ENCODE peak calls at places on chromosome 12, in four cellular contexts. One of them, this sample, is unnamed.

GRCh38 chr12:69046372-69046771 is 113.4 kb upstream of the CPM start:
- DNase-seq in K562: no peak
- DNase-seq in HCT116: no peak
- DNase-seq in H1: no peak
- DNase-seq in this sample: no peak

GRCh38 chr12:69065804-69066203 is 132.8 kb upstream of the CPM start:
- DNase-seq in K562: no peak
- DNase-seq in HCT116: no peak
- DNase-seq in H1: no peak
- DNase-seq in this sample: no peak

GRCh38 chr12:79547735-79548347 is 142.9 kb downstream of the PAWR start:
- DNase-seq in K562: peak; percentile 36
- DNase-seq in HCT116: peak; percentile 34
- DNase-seq in H1: peak; percentile 46
- DNase-seq in this sample: peak; percentile 9

GRCh38 chr12:2034633-2035420 is 18.0 kb upstream of the CACNA1C start:
- DNase-seq in K562: peak; percentile 83
- DNase-seq in HCT116: peak; percentile 60
- DNase-seq in H1: peak; percentile 67
- DNase-seq in this sample: peak; percentile 12

GRCh38 chr12:20946732-20947131 is 136.2 kb downstream of the SLCO1B3 start:
- DNase-seq in K562: peak; percentile 24
- DNase-seq in HCT116: peak; percentile 6
- DNase-seq in H1: no peak
- DNase-seq in this sample: no peak

GRCh38 chr12:100141998-100142850 is 450 bp downstream of the BLTP3B start:
- DNase-seq in K562: peak; percentile 58
- DNase-seq in HCT116: no peak
- DNase-seq in H1: no peak
- DNase-seq in this sample: no peak

GRCh38 chr12:109393437-109394345 is 46.0 kb downstream of the MYO1H start:
- DNase-seq in K562: peak; percentile 62
- DNase-seq in HCT116: peak; percentile 48
- DNase-seq in H1: no peak
- DNase-seq in this sample: no peak

GRCh38 chr12:93000026-93000425 is 70.9 kb upstream of the EEA1 start:
- DNase-seq in K562: no peak
- DNase-seq in HCT116: no peak
- DNase-seq in H1: no peak
- DNase-seq in this sample: no peak

GRCh38 chr12:105330283-105330937 is at the start of gene C12orf75:
- DNase-seq in K562: peak; percentile 40
- DNase-seq in HCT116: peak; percentile 54
- DNase-seq in H1: no peak
- DNase-seq in this sample: peak; percentile 77

GRCh38 chr12:127172857-127173256 is 1094.1 kb upstream of the TMEM132C start:
- DNase-seq in K562: no peak
- DNase-seq in HCT116: no peak
- DNase-seq in H1: no peak
- DNase-seq in this sample: no peak

GRCh38 chr12:24039113-24039525 is 89.6 kb upstream of the SOX5 start:
- DNase-seq in K562: no peak
- DNase-seq in HCT116: no peak
- DNase-seq in H1: no peak
- DNase-seq in this sample: no peak

GRCh38 chr12:80230068-80230467 is 130.7 kb downstream of the OTOGL start:
- DNase-seq in K562: no peak
- DNase-seq in HCT116: peak; percentile 4
- DNase-seq in H1: peak; percentile 9
- DNase-seq in this sample: no peak

GRCh38 chr12:10235761-10236631 is 23.3 kb downstream of the GABARAPL1 start:
- DNase-seq in K562: peak; percentile 41
- DNase-seq in HCT116: peak; percentile 31
- DNase-seq in H1: no peak
- DNase-seq in this sample: no peak

DNA sequence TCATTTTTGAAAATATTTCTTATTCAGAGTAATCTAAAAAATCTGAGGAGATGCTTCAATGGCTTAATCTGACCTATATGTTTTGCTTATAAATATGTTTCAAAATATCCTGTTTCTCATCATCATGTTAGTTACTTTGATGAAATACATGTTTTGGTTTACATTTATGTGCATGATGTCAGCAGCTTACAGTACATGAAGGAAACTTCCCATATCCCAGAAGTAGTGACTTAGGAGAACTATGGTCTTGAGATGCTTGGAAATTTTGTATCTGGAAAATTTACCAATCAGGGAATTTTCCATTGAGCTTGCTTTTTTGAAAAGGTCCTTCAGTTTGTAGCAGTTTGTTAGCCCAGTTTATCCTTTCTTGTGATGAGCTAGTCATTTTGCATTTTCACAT is 73.3 kb downstream of the RASSF8 start:
- DNase-seq in K562: no peak
- DNase-seq in HCT116: no peak
- DNase-seq in H1: no peak
- DNase-seq in this sample: no peak
- H3K27ac ChIP-seq in K562: no peak overlapping the region
- H3K27ac ChIP-seq in HCT116: no peak overlapping the region
- H3K27ac ChIP-seq in H1: no peak overlapping the region
- H3K27ac ChIP-seq in this sample: no peak overlapping the region

GRCh38 chr12:57214398-57214781 is 2.2 kb upstream of the NXPH4 start:
- DNase-seq in K562: peak; percentile 81
- DNase-seq in HCT116: no peak
- DNase-seq in H1: no peak
- DNase-seq in this sample: no peak

GRCh38 chr12:57216931-57217871 is 607 bp downstream of the NXPH4 start:
- DNase-seq in K562: no peak
- DNase-seq in HCT116: no peak
- DNase-seq in H1: no peak
- DNase-seq in this sample: no peak

GRCh38 chr12:57215668-57216013 is 953 bp upstream of the NXPH4 start:
- DNase-seq in K562: no peak
- DNase-seq in HCT116: no peak
- DNase-seq in H1: no peak
- DNase-seq in this sample: no peak

GRCh38 chr12:57215065-57215464 is 1.5 kb upstream of the NXPH4 start:
- DNase-seq in K562: no peak
- DNase-seq in HCT116: no peak
- DNase-seq in H1: no peak
- DNase-seq in this sample: no peak

DNA sequence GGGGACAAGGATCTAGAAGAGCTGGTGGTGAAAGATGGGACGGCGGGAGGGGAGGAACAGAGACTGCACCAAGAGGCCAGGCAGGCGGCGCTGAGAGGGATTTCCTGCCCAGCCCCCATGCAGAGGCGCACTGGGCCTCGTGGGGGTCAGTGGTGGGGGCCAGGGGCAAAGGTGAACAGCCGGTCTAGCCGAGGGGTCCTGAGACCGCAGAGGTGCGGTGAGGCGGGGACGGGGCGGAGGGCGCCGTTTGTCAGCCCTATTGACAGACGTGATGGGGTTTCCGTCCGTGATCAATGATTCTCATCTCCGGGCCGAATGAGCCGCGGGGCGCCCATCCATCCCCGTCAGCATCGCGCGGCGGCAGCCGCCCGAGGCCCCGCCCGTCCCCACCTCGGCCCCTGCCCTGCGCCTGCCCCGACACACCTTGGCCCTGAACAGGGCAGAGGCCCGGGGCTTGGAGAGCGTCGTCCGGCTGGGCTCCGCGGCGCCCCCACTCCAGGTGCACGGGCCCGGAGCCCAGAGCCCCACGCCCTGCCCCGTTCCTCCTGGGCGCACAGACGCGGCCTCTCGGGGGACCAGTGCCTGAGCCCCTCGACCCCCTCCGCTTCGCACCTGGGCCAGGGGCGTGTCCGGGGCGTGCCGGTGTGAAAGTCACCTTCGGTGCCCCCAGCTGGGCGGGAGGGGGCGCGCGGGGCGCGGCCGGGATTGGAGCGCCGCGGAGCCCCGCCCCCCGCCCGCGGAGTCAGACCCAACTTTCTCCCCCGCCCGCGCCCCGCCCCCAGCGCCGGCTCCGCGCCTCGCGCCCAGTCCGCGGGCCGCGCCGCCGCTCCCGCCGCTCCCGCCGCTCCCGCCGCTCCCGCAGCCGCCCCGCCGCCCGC is at the start of gene NXPH4:
- DNase-seq in K562: peak; percentile 72
- DNase-seq in HCT116: no peak
- DNase-seq in H1: no peak
- DNase-seq in this sample: no peak
- TF ChIP-seq EGR1 in K562: no peak
- TF ChIP-seq EGR1 in HCT116: no peak
- TF ChIP-seq EGR1 in H1: no peak
- TF ChIP-seq EGR1 in this sample: no peak

GRCh38 chr12:113227169-113227568 is 5.9 kb downstream of the TPCN1 start:
- DNase-seq in K562: no peak
- DNase-seq in HCT116: no peak
- DNase-seq in H1: no peak
- DNase-seq in this sample: no peak
- H3K27ac ChIP-seq in K562: no peak overlapping the region
- H3K27ac ChIP-seq in HCT116: no peak overlapping the region
- H3K27ac ChIP-seq in H1: no peak overlapping the region
- H3K27ac ChIP-seq in this sample: no peak overlapping the region

DNA sequence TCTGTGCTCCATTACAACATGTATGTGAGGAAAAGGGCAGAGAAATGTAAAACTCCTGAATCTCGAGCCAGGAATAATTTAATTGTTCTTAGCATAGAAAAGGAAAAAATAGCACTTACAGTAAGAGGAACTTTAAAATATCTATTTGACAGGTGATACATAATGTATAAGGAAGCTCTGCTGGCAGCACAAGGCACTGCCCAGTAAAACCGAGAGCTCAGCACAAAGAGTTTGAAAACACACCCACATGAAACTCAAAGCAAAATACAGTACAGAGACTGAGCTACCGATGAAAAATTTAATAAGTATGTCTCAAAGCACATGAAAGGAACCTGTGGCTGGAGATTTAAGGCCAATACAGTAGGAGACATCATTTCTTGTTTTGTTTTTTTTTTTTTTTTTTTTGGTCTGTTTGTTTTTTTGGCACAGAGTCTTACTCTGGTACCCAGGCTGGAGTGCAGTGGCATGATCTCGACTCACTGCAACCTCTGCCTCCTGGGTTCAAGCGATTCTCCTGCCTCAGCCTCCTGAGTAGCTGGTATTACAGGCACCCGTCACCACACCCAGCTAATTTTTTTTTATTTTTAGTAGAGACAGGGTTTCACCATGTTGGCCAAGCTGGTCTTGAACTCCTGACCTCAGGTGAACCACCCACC is 19.2 kb downstream of the CLIP1 start:
- DNase-seq in K562: no peak
- DNase-seq in HCT116: no peak
- DNase-seq in H1: no peak
- DNase-seq in this sample: no peak
- TF ChIP-seq EGR1 in K562: no peak
- TF ChIP-seq EGR1 in HCT116: no peak
- TF ChIP-seq EGR1 in H1: no peak
- TF ChIP-seq EGR1 in this sample: no peak

DNA sequence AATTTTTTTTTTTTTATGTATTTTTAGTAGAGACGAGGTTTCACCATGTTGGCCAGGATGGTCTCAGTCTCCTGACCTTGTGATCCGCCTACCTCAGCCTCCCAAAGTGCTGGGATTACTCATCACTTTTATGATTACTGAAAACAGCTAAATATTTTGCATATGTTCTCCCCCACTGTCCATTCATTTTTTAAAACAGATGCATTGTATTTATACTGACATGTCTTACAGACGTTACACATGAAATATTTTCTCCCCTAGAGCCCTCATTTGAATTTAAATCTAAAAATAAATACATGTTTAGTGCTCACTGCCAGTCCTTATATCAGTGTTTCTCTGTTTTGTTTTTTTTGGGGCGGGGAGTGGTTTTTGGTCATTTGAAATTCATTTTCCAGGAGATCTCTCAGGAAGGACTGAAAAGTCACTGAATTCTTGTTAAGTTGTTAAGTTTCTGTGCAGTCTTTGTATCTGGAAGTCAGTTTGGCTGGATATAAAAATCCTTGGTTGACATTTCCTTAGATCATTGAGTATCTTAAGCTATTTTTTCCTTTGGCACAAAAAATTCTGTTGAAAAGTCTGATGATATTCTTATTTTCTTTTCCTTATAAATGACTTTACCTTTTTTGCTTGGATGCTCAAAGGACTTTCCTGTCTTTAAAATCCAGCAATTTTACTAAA is 9.3 kb downstream of the FBXO21 start:
- DNase-seq in K562: no peak
- DNase-seq in HCT116: no peak
- DNase-seq in H1: no peak
- DNase-seq in this sample: no peak
- H3K27ac ChIP-seq in K562: no peak overlapping the region
- H3K27ac ChIP-seq in HCT116: no peak overlapping the region
- H3K27ac ChIP-seq in H1: no peak overlapping the region
- H3K27ac ChIP-seq in this sample: no peak overlapping the region

DNA sequence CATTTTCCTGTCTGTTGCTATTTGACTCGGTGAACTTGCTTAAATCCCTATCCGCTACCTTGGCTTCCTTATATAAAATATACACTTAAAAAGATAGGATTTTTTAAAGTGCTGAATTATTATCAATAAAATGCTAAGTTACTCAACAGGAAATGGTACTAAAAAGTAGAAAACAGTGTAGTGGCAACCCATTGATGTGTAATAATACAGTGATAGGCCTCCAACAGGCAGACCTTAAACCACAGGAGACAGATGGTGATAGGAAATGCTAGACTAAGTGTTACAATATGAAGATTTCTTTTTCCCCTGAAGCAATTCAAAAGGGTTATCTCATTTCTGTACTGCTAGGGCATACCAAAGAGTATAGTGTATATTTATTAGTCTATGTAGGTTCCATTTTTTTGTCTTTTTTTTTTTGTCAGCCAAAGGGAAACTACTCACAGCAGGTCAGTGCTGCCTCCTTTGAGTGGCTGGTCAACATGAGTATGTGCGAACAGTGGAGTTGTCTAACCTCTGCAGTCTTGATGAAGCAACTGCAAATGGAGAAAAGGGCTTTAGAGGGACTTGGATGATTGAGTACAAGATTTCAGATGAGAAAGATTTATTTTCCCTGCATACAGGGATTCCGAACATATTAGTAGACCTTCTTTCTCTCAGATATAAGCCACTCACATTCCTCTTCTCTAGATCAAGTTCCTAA is 183.8 kb downstream of the ACSS3 start:
- DNase-seq in K562: no peak
- DNase-seq in HCT116: no peak
- DNase-seq in H1: no peak
- DNase-seq in this sample: no peak
- TF ChIP-seq EGR1 in K562: no peak
- TF ChIP-seq EGR1 in HCT116: no peak
- TF ChIP-seq EGR1 in H1: no peak
- TF ChIP-seq EGR1 in this sample: no peak

GRCh38 chr12:96034631-96035282 is 630 bp downstream of the LTA4H start:
- DNase-seq in K562: peak; percentile 23
- DNase-seq in HCT116: no peak
- DNase-seq in H1: no peak
- DNase-seq in this sample: no peak
- H3K27ac ChIP-seq in K562: no peak overlapping the region
- H3K27ac ChIP-seq in HCT116: peak overlapping the region; percentile 71
- H3K27ac ChIP-seq in H1: no peak overlapping the region
- H3K27ac ChIP-seq in this sample: peak overlapping the region; percentile 38